ENCODE peak calls at places on chromosomes 3 and 15, in eight cellular contexts. One of them, this sample, is unnamed.
A peak's percentile ranks its signal among the peaks of the same experiment; 100 is the strongest.

GRCh38 chr15:63133786-63134185 is 12.1 kb downstream of the LACTB start:
- DNase-seq in mesothelial cell of epicardium: no peak
- DNase-seq in stomach: no peak
- DNase-seq in activated B cell treated with CpG ODN at 0.5 μM for 24 hours: no peak
- DNase-seq in WTC11: no peak
- DNase-seq in lower leg skin: no peak
- DNase-seq in GM20000: no peak
- DNase-seq in Panc1: no peak
- DNase-seq in this sample: no peak

GRCh38 chr3:126256256-126256655 is 75.9 kb upstream of the ALDH1L1 start:
- DNase-seq in Panc1: no peak
- DNase-seq in stomach: no peak
- DNase-seq in lower leg skin: no peak
- DNase-seq in mesothelial cell of epicardium: no peak
- DNase-seq in activated B cell treated with CpG ODN at 0.5 μM for 24 hours: no peak
- DNase-seq in WTC11: no peak
- DNase-seq in GM20000: no peak
- DNase-seq in this sample: no peak

GRCh38 chr3:24678441-24678865 is 183.8 kb upstream of the THRB start:
- DNase-seq in activated B cell treated with CpG ODN at 0.5 μM for 24 hours: no peak
- DNase-seq in mesothelial cell of epicardium: no peak
- DNase-seq in lower leg skin: no peak
- DNase-seq in GM20000: no peak
- DNase-seq in Panc1: no peak
- DNase-seq in stomach: no peak
- DNase-seq in WTC11: no peak
- DNase-seq in this sample: no peak

GRCh38 chr15:67242665-67243064 is 11.8 kb downstream of the AAGAB start:
- DNase-seq in Panc1: no peak
- DNase-seq in activated B cell treated with CpG ODN at 0.5 μM for 24 hours: no peak
- DNase-seq in lower leg skin: no peak
- DNase-seq in stomach: no peak
- DNase-seq in GM20000: no peak
- DNase-seq in mesothelial cell of epicardium: no peak
- DNase-seq in WTC11: no peak
- DNase-seq in this sample: no peak

GRCh38 chr3:102536479-102536878 is 101.7 kb downstream of the ZPLD1 start:
- DNase-seq in Panc1: peak; percentile 25
- DNase-seq in stomach: no peak
- DNase-seq in GM20000: peak; percentile 29
- DNase-seq in mesothelial cell of epicardium: no peak
- DNase-seq in WTC11: no peak
- DNase-seq in activated B cell treated with CpG ODN at 0.5 μM for 24 hours: no peak
- DNase-seq in lower leg skin: no peak
- DNase-seq in this sample: no peak

GRCh38 chr3:126543457-126544090 is 15.2 kb downstream of the C3orf22 start:
- DNase-seq in activated B cell treated with CpG ODN at 0.5 μM for 24 hours: no peak
- DNase-seq in Panc1: no peak
- DNase-seq in mesothelial cell of epicardium: peak; percentile 34
- DNase-seq in stomach: peak; percentile 10
- DNase-seq in WTC11: peak; percentile 4
- DNase-seq in lower leg skin: no peak
- DNase-seq in GM20000: no peak
- DNase-seq in this sample: no peak

GRCh38 chr3:129917423-129918007 is 24.0 kb upstream of the TMCC1 start:
- DNase-seq in GM20000: no peak
- DNase-seq in lower leg skin: no peak
- DNase-seq in WTC11: no peak
- DNase-seq in stomach: no peak
- DNase-seq in mesothelial cell of epicardium: no peak
- DNase-seq in activated B cell treated with CpG ODN at 0.5 μM for 24 hours: no peak
- DNase-seq in Panc1: no peak
- DNase-seq in this sample: no peak

GRCh38 chr3:21330293-21330692 is 420.7 kb downstream of the ZNF385D start:
- DNase-seq in WTC11: no peak
- DNase-seq in stomach: no peak
- DNase-seq in GM20000: peak; percentile 13
- DNase-seq in lower leg skin: no peak
- DNase-seq in Panc1: no peak
- DNase-seq in mesothelial cell of epicardium: no peak
- DNase-seq in activated B cell treated with CpG ODN at 0.5 μM for 24 hours: no peak
- DNase-seq in this sample: no peak

GRCh38 chr3:100893590-100893989 is 99.6 kb downstream of the ABI3BP start:
- DNase-seq in mesothelial cell of epicardium: peak; percentile 45
- DNase-seq in GM20000: no peak
- DNase-seq in lower leg skin: no peak
- DNase-seq in Panc1: no peak
- DNase-seq in WTC11: peak; percentile 65
- DNase-seq in activated B cell treated with CpG ODN at 0.5 μM for 24 hours: no peak
- DNase-seq in stomach: no peak
- DNase-seq in this sample: no peak

GRCh38 chr15:20340331-20340811 is 201.2 kb downstream of the GOLGA6L6 start:
- DNase-seq in mesothelial cell of epicardium: peak; percentile 84
- DNase-seq in GM20000: peak; percentile 66
- DNase-seq in lower leg skin: no peak
- DNase-seq in stomach: peak; percentile 51
- DNase-seq in Panc1: no peak
- DNase-seq in WTC11: peak; percentile 33
- DNase-seq in activated B cell treated with CpG ODN at 0.5 μM for 24 hours: peak; percentile 43
- DNase-seq in this sample: peak; percentile 40

GRCh38 chr3:130395916-130396315 is 50.4 kb downstream of the COL6A5 start:
- DNase-seq in lower leg skin: no peak
- DNase-seq in GM20000: no peak
- DNase-seq in activated B cell treated with CpG ODN at 0.5 μM for 24 hours: no peak
- DNase-seq in Panc1: peak; percentile 41
- DNase-seq in WTC11: no peak
- DNase-seq in stomach: no peak
- DNase-seq in mesothelial cell of epicardium: no peak
- DNase-seq in this sample: no peak

GRCh38 chr3:149576071-149576564 is 81.7 kb downstream of the WWTR1 start:
- DNase-seq in GM20000: no peak
- DNase-seq in Panc1: peak; percentile 94
- DNase-seq in WTC11: no peak
- DNase-seq in activated B cell treated with CpG ODN at 0.5 μM for 24 hours: no peak
- DNase-seq in stomach: no peak
- DNase-seq in lower leg skin: no peak
- DNase-seq in mesothelial cell of epicardium: no peak
- DNase-seq in this sample: no peak

GRCh38 chr15:41772720-41773331 is 1.5 kb upstream of the MAPKBP1 start:
- DNase-seq in mesothelial cell of epicardium: no peak
- DNase-seq in GM20000: peak; percentile 62
- DNase-seq in activated B cell treated with CpG ODN at 0.5 μM for 24 hours: no peak
- DNase-seq in WTC11: peak; percentile 48
- DNase-seq in lower leg skin: peak; percentile 57
- DNase-seq in stomach: peak; percentile 59
- DNase-seq in Panc1: no peak
- DNase-seq in this sample: no peak

GRCh38 chr3:194537732-194538247 is 51.0 kb upstream of the ATP13A3 start:
- DNase-seq in WTC11: no peak
- DNase-seq in GM20000: no peak
- DNase-seq in mesothelial cell of epicardium: no peak
- DNase-seq in activated B cell treated with CpG ODN at 0.5 μM for 24 hours: no peak
- DNase-seq in lower leg skin: no peak
- DNase-seq in Panc1: peak; percentile 43
- DNase-seq in stomach: peak; percentile 61
- DNase-seq in this sample: no peak

GRCh38 chr3:137012097-137012501 is 54.3 kb downstream of the IL20RB start:
- DNase-seq in GM20000: no peak
- DNase-seq in mesothelial cell of epicardium: no peak
- DNase-seq in WTC11: no peak
- DNase-seq in Panc1: no peak
- DNase-seq in activated B cell treated with CpG ODN at 0.5 μM for 24 hours: no peak
- DNase-seq in lower leg skin: peak; percentile 10
- DNase-seq in stomach: no peak
- DNase-seq in this sample: no peak

GRCh38 chr15:69321041-69321554 is 22.4 kb downstream of the PAQR5 start:
- DNase-seq in WTC11: no peak
- DNase-seq in mesothelial cell of epicardium: no peak
- DNase-seq in Panc1: no peak
- DNase-seq in GM20000: no peak
- DNase-seq in stomach: no peak
- DNase-seq in activated B cell treated with CpG ODN at 0.5 μM for 24 hours: no peak
- DNase-seq in lower leg skin: no peak
- DNase-seq in this sample: no peak

GRCh38 chr3:197372076-197372661 is 73.8 kb upstream of the DLG1 start:
- DNase-seq in Panc1: peak; percentile 38
- DNase-seq in lower leg skin: peak; percentile 37
- DNase-seq in GM20000: no peak
- DNase-seq in activated B cell treated with CpG ODN at 0.5 μM for 24 hours: no peak
- DNase-seq in WTC11: no peak
- DNase-seq in stomach: peak; percentile 39
- DNase-seq in mesothelial cell of epicardium: peak; percentile 42
- DNase-seq in this sample: no peak

GRCh38 chr3:45210308-45211038 is 15.6 kb downstream of the TMEM158 start:
- DNase-seq in Panc1: no peak
- DNase-seq in mesothelial cell of epicardium: peak; percentile 80
- DNase-seq in activated B cell treated with CpG ODN at 0.5 μM for 24 hours: peak; percentile 29
- DNase-seq in stomach: peak; percentile 90
- DNase-seq in lower leg skin: peak; percentile 84
- DNase-seq in GM20000: peak; percentile 69
- DNase-seq in WTC11: peak; percentile 88
- DNase-seq in this sample: peak; percentile 58

DNA sequence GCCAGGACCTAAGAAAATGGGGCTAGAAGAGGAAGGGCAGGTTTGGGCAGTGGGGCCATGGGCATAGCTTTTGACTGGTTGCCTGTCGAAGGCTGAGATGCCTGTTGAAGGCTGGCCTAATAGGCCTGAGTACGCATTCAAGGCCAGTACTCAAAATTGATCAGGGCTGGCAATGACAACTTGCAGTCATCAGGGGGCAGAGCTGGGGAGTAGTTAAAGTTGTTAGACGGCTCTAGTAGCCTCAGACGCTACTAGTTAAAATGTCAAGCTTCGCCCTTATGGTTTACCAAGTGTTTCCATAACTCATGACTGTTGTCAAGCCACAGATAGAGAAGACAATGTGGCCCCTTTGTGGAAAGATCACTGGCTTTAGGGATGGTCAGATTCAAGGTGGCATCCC is 28.7 kb downstream of the SPG21 start:
- DNase-seq in GM20000: no peak
- DNase-seq in lower leg skin: no peak
- DNase-seq in mesothelial cell of epicardium: peak; percentile 10
- DNase-seq in Panc1: no peak
- DNase-seq in WTC11: no peak
- DNase-seq in stomach: no peak
- DNase-seq in activated B cell treated with CpG ODN at 0.5 μM for 24 hours: no peak
- DNase-seq in this sample: no peak
- TF ChIP-seq CTCF in GM20000: no peak
- TF ChIP-seq CTCF in lower leg skin: no peak
- TF ChIP-seq CTCF in mesothelial cell of epicardium: no peak
- TF ChIP-seq CTCF in Panc1: no peak
- TF ChIP-seq CTCF in WTC11: no peak
- TF ChIP-seq CTCF in stomach: no peak
- TF ChIP-seq CTCF in activated B cell treated with CpG ODN at 0.5 μM for 24 hours: no peak
- TF ChIP-seq CTCF in this sample: no peak

DNA sequence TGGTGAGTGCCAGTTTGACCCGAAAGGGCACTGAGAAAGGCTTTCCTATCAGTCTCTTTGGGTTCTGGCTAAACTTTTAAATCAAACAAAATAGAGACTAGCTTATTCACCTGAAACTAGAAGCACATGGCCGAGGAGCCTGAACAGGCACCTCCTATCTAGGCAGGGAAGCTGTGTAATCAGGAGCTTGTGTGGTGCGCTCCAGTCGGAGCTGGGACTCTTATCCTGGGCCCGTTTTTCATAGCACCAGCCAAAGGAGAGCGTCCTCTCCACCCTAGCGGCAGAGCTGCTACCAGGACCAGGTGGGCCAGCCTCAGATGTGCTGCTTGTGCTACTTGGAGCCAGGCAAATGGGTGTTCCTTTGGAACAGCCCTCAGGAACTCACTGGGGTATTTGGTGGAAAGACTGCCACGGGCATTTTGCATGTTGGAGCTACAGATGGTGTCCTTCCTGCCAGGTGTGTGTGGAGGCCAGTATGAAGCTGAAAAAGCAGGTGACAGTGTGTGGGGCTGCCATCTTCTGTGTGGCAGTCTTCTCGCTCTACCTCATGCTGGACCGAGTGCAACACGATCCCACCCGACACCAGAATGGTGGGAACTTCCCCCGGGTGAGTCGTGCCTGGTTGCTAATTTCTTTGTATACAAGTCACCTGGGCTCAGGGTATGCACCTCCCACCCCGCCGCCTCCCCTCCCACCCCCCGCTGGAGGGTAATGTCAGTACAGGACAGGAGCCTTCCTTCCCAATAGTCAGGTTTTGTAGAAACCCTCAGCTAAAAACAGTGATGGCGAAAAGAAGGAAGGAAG is 833 bp downstream of the MAN2A2 start:
- DNase-seq in mesothelial cell of epicardium: no peak
- DNase-seq in lower leg skin: no peak
- DNase-seq in WTC11: peak; percentile 58
- DNase-seq in stomach: peak; percentile 57
- DNase-seq in activated B cell treated with CpG ODN at 0.5 μM for 24 hours: no peak
- DNase-seq in Panc1: no peak
- DNase-seq in GM20000: peak; percentile 45
- DNase-seq in this sample: no peak
- TF ChIP-seq CTCF in mesothelial cell of epicardium: no peak
- TF ChIP-seq CTCF in lower leg skin: no peak
- TF ChIP-seq CTCF in WTC11: no peak
- TF ChIP-seq CTCF in stomach: no peak
- TF ChIP-seq CTCF in activated B cell treated with CpG ODN at 0.5 μM for 24 hours: no peak
- TF ChIP-seq CTCF in Panc1: no peak
- TF ChIP-seq CTCF in GM20000: no peak
- TF ChIP-seq CTCF in this sample: peak; percentile 34

GRCh38 chr3:63791974-63792373 is 27.1 kb upstream of the C3orf49 start:
- DNase-seq in lower leg skin: no peak
- DNase-seq in Panc1: no peak
- DNase-seq in WTC11: no peak
- DNase-seq in mesothelial cell of epicardium: no peak
- DNase-seq in stomach: no peak
- DNase-seq in GM20000: no peak
- DNase-seq in activated B cell treated with CpG ODN at 0.5 μM for 24 hours: no peak
- DNase-seq in this sample: no peak
- TF ChIP-seq CTCF in lower leg skin: no peak
- TF ChIP-seq CTCF in Panc1: peak; percentile 14
- TF ChIP-seq CTCF in WTC11: no peak
- TF ChIP-seq CTCF in mesothelial cell of epicardium: no peak
- TF ChIP-seq CTCF in stomach: no peak
- TF ChIP-seq CTCF in GM20000: no peak
- TF ChIP-seq CTCF in activated B cell treated with CpG ODN at 0.5 μM for 24 hours: no peak
- TF ChIP-seq CTCF in this sample: peak; percentile 60

DNA sequence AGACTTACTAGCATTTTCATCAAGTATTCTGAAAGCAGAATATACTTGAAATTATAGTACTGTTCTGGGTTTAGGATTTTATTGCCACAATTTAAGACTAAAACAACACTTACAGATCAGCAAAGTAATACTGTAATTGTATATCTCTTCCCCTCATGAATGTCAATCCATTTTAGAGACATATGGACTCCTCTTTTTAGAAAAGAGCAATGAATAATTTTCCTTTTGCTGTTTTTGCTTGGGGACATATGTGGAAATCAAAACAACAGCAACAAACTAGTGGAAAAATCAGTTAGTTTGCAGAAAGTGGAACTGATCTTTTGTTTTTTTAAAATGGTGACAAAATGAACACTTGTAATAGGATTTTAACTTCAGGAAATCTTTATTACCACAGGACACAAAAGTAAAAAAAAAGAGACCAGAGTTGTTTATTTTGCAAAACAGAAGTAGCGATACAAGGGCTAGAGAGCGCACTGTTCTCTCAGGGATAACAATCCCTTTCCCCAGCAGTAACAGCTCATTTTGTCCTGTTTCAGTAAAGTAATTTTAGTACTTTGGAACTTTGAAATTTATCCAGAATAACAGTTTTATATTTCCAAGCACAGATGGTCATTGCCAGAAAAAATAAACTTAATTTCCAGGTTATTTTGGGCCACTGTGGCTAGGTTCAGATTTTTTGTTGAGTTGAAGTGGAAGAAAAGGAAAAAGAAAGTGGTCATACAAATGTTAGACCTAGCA is 17.1 kb downstream of the LEKR1 start:
- DNase-seq in stomach: no peak
- DNase-seq in activated B cell treated with CpG ODN at 0.5 μM for 24 hours: no peak
- DNase-seq in Panc1: no peak
- DNase-seq in WTC11: no peak
- DNase-seq in lower leg skin: no peak
- DNase-seq in GM20000: no peak
- DNase-seq in mesothelial cell of epicardium: no peak
- DNase-seq in this sample: no peak
- TF ChIP-seq CTCF in stomach: no peak
- TF ChIP-seq CTCF in activated B cell treated with CpG ODN at 0.5 μM for 24 hours: no peak
- TF ChIP-seq CTCF in Panc1: no peak
- TF ChIP-seq CTCF in WTC11: no peak
- TF ChIP-seq CTCF in lower leg skin: no peak
- TF ChIP-seq CTCF in GM20000: no peak
- TF ChIP-seq CTCF in mesothelial cell of epicardium: no peak
- TF ChIP-seq CTCF in this sample: no peak

This sample was measured in neural crest cell.